ENCODE peak calls at places on chromosomes 1 and 21, in ten cellular contexts. W is endothelial cell of umbilical vein, T is stomach, O is suprapubic skin, X is sigmoid colon, R is SK-N-MC, D is breast epithelium, G is esophagus muscularis mucosa, V is SK-N-SH, M is transverse colon. Q is an unnamed sample.

GRCh38 chr1:5475572-5475971 is 516.7 kb downstream of the NPHP4 start:
- DNase-seq in R (no peak), T (no peak), D (no peak), O (no peak), W (no peak), G (no peak), X (no peak), M (no peak), V (no peak), Q (peak)

GRCh38 chr1:51175278-51175677 is 60.8 kb upstream of the RNF11 start:
- DNase-seq in W (no peak), D (no peak), O (no peak), X (no peak), M (no peak), V (no peak), R (no peak), T (no peak), G (no peak), Q (no peak)

GRCh38 chr1:206685749-206686485 is 1.2 kb downstream of the MAPKAPK2 start:
- DNase-seq in O (no peak), W (peak), M (peak), R (no peak), V (peak), G (no peak), T (peak), X (peak), D (peak), Q (peak)

GRCh38 chr1:30785181-30785580 is 27.6 kb upstream of the LAPTM5 start:
- DNase-seq in T (no peak), D (no peak), G (no peak), X (no peak), M (no peak), W (no peak), V (no peak), R (no peak), O (no peak), Q (no peak)

GRCh38 chr1:5658340-5659316 is 333.6 kb downstream of the NPHP4 start:
- DNase-seq in M (peak), X (peak), D (no peak), G (no peak), W (no peak), V (no peak), O (no peak), T (no peak), R (no peak), Q (no peak)

GRCh38 chr1:185531838-185532237 is 202.4 kb upstream of the HMCN1 start:
- DNase-seq in W (no peak), G (no peak), V (no peak), D (no peak), X (no peak), R (no peak), O (no peak), T (no peak), M (no peak), Q (no peak)

GRCh38 chr1:50750021-50750619 is 209.9 kb downstream of the FAF1 start:
- DNase-seq in G (no peak), O (no peak), T (no peak), X (no peak), W (peak), D (no peak), V (peak), R (peak), M (no peak), Q (no peak)

GRCh38 chr1:15153184-15153841 is at the start of gene TMEM51:
- DNase-seq in V (peak), M (peak), G (no peak), R (no peak), D (peak), T (peak), X (peak), W (peak), O (peak), Q (no peak)

GRCh38 chr1:206706298-206706791 is 21.6 kb downstream of the MAPKAPK2 start:
- DNase-seq in R (no peak), O (peak), D (no peak), W (no peak), T (no peak), G (no peak), M (no peak), V (no peak), X (peak), Q (no peak)

GRCh38 chr21:44760376-44760775 is 41.2 kb downstream of the UBE2G2 start:
- DNase-seq in M (no peak), R (no peak), X (no peak), D (no peak), W (no peak), O (no peak), V (no peak), G (no peak), T (peak), Q (no peak)

DNA sequence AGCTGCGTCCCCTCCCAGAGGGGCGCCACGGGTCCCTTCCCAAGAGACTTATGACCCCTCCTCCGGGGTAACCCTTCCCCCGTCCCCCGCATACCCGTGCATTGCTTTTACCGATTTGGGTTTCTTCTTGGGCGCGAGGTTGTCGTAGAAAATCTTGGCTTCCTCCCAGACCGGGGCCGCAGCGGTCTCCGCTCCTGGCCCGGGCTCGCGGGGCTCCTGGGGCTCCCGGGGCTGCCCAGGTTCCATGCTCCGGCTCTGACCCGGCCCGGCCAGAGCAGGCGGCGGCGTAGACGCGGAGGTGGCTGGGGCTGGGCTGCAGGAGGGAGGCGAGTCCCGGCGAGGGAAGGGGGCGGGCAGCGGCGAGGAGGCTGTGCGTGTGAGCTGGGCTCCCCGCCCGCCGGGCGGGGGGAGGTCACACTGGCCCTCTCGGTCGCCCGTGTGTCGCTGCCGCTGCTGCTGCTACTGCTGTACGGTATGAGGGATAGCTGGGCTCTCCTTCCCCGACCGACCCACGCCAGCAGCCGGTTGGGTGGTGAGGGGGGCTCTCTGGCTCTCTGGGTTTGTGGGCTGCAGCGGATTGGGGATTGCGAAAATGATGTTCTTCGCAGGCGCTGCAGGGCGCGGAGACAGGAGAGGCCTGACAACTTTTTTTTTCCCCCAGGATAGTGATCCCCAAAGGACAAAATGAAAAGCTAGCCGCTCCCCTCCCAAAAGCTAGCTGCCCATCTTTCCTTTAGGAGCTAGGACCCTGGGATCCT is at the start of gene NT5C1A:
- DNase-seq in W (no peak), T (peak), X (no peak), O (no peak), R (no peak), G (no peak), M (peak), V (peak), D (no peak), Q (no peak)
- H3K27ac ChIP-seq in W (no peak), T (no peak), X (no peak), O (no peak), R (no peak), G (no peak), M (no peak), V (peak), D (no peak), Q (no peak)

GRCh38 chr21:46662367-46662654 is 26.8 kb downstream of the PRMT2 start:
- DNase-seq in G (no peak), D (no peak), M (no peak), X (no peak), V (peak), T (no peak), W (no peak), O (no peak), R (no peak), Q (no peak)

GRCh38 chr21:46660505-46660904 is 25.0 kb downstream of the PRMT2 start:
- DNase-seq in V (no peak), D (no peak), X (no peak), T (no peak), M (no peak), R (no peak), G (no peak), W (no peak), O (no peak), Q (no peak)

GRCh38 chr21:46662765-46663500 is 27.5 kb downstream of the PRMT2 start:
- DNase-seq in W (no peak), X (no peak), T (no peak), G (no peak), R (no peak), O (no peak), V (no peak), D (no peak), M (no peak), Q (no peak)

GRCh38 chr21:46661627-46662366 is 26.3 kb downstream of the PRMT2 start:
- DNase-seq in M (no peak), T (no peak), D (no peak), W (no peak), V (peak), G (no peak), O (no peak), X (no peak), R (no peak), Q (no peak)

GRCh38 chr21:46661211-46661625 is 25.7 kb downstream of the PRMT2 start:
- DNase-seq in M (peak), O (no peak), T (peak), X (peak), D (no peak), G (no peak), R (no peak), V (peak), W (peak), Q (no peak)
- H3K4me3 ChIP-seq in M (peak), O (peak), T (peak), X (peak), D (peak), G (peak), R (peak), V (peak), W (no peak), Q (peak)

GRCh38 chr1:39395357-39395831 is 96.0 kb upstream of the BMP8A start:
- DNase-seq in M (no peak), G (no peak), T (no peak), D (no peak), R (no peak), W (peak), O (no peak), X (no peak), V (no peak), Q (no peak)
- TF ChIP-seq POLR2AphosphoS5 in M (no peak), G (no peak), T (no peak), D (no peak), R (no peak), W (no peak), O (no peak), X (no peak), V (peak), Q (no peak)

GRCh38 chr1:207886227-207886626 is 24.7 kb downstream of the CD34 start:
- DNase-seq in O (no peak), T (no peak), X (no peak), V (no peak), W (no peak), R (no peak), G (no peak), D (no peak), M (no peak), Q (no peak)

GRCh38 chr1:207890136-207890738 is 20.7 kb downstream of the CD34 start:
- DNase-seq in G (no peak), R (no peak), T (peak), O (peak), X (peak), V (no peak), D (peak), W (peak), M (peak), Q (peak)

GRCh38 chr1:207887542-207887941 is 23.4 kb downstream of the CD34 start:
- DNase-seq in M (no peak), D (no peak), O (no peak), T (no peak), X (no peak), V (no peak), R (no peak), G (no peak), W (no peak), Q (no peak)

GRCh38 chr1:207891148-207891547 is 19.8 kb downstream of the CD34 start:
- DNase-seq in D (no peak), V (no peak), T (peak), M (no peak), O (no peak), W (peak), R (no peak), G (no peak), X (no peak), Q (no peak)

DNA sequence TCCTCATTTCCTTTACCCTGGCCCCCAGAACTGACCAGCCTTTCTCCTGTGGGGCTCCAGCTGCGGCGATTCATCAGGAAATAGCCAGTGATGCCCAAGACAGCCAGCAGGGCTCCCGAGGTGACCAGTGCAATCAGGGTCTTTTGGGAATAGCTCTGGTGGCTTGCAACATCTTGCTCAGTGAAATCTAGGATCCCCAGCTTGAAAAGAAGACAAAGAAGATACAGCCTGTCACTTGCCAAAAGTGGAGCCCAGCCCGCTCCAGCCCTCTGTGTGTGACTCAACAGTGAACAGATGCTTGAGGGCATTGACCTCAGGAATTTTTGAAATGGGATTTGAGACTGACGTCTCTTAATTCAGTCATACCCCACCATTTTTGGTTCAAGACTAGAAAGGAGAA is 22.3 kb downstream of the CD34 start:
- DNase-seq in M (no peak), W (peak), V (no peak), D (no peak), R (no peak), G (no peak), O (peak), T (peak), X (peak), Q (no peak)
- H3K27ac ChIP-seq in M (peak), W (peak), V (no peak), D (peak), R (no peak), G (peak), O (peak), T (peak), X (peak), Q (peak)

DNA sequence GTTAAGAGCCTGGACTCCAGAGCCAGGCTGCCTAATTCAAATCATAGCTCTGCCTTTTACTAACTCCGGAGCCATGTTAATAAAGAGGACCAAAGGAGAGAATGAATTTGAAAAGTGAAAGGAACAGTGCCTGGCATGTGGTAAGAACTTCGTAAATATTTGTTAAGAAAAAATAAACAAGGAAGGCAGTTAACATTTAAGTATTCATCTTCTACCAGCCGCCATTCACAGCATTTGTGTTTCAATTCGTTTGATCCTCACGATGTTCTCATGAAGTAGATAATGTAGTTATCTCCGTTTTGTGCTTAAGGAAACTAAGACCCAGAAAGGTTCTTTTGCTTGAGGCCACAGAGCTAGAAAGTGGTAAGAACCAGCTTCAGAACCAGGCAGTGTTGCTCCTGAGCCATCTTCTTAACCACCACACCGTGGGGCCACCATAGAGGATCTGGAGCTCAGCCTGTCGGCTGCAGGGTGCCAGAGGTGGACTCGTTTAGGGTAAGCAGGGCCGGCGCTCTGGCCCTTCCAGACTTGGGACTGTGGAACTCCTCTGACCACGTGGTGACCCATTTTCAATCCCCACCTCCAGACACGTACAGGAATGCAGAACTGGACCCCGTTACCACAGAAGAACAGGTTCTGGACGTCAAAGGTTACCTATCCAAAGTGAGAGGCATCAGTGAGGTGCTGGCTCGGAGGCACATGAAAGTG is 11.9 kb downstream of the MFN2 start:
- DNase-seq in D (no peak), V (no peak), R (no peak), G (no peak), T (no peak), M (no peak), O (no peak), W (no peak), X (no peak), Q (no peak)
- H3K4me3 ChIP-seq in D (no peak), V (no peak), R (no peak), G (no peak), T (no peak), M (no peak), O (no peak), W (no peak), X (no peak), Q (no peak)

DNA sequence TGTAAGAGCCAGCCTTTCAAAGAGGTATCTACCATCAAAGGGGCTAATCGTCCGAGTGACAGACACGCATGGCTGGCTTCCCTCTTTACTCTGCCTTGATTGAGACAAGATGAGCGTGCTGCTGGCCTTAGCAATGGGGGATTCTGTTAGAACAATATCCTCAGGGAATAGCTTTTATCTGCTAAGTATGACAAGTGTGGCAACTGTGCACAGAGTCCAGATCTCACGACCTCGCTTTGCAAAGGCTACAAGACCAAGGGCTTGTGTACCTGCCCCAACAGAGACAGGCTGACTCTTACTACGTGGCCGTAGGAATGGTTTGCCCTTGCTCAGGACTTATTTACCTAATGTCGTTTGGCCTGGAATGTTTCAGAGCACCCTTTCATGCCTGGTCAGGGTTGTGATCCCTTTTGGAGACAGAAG is 417.1 kb downstream of the KIF26B start:
- DNase-seq in T (no peak), D (no peak), O (no peak), V (peak), G (no peak), W (no peak), X (no peak), M (no peak), R (no peak), Q (no peak)
- TF ChIP-seq POLR2AphosphoS5 in T (no peak), D (no peak), O (no peak), V (no peak), G (no peak), W (no peak), X (no peak), M (no peak), R (no peak), Q (no peak)

DNA sequence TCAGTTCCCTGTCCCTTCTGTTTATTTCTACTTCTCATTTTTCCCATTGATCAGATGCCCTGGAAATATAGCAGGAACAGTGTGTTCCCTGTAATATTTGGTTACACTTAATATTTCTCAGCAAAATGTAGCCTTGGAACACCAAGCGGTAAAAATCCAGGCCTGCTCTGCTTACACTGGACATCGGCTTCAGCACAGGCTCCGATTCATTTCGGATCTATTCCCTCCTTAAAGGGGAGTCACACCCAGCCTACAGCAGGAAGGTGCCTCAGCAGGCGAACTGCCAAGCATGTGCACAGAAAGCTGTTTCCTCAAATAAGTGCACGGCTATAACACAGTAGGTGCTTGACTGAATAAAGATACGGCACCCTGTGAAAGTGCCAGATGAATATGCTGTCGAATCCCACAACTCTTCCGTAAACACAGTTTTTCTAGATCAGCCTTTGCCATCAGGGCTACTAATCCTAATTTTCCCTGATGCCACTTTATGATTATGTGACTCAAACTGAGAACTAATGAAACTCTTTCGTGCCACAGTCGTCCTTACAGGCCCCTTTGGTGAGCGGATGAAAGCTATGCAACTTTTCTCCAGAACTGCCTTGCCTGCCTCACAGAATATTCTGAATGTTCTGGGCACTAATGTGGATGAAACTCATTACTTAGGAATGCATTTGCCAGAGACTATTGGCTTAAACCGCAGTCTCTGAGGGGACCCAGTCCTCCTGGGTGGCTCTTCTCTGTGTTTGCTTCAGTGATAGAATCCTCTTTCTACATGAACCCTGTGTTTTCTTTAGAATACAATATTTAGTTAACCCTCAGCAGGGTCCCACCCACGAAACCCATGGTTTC is 275.5 kb upstream of the RUNX1 start:
- DNase-seq in X (peak), V (no peak), G (peak), W (no peak), D (no peak), T (no peak), R (no peak), O (no peak), M (peak), Q (no peak)
- H3K27ac ChIP-seq in X (peak), V (peak), G (peak), W (no peak), D (no peak), T (peak), R (no peak), O (peak), M (peak), Q (no peak)

GRCh38 chr1:116139592-116140134 is 28.5 kb downstream of the MAB21L3 start:
- DNase-seq in X (no peak), D (no peak), M (no peak), O (no peak), G (peak), R (no peak), T (no peak), W (no peak), V (no peak), Q (no peak)

GRCh38 chr1:116134178-116134773 is 23.1 kb downstream of the MAB21L3 start:
- DNase-seq in D (no peak), T (no peak), O (no peak), X (no peak), V (no peak), R (no peak), W (no peak), M (no peak), G (peak), Q (no peak)

GRCh38 chr1:116133696-116134095 is 22.5 kb downstream of the MAB21L3 start:
- DNase-seq in O (no peak), R (no peak), W (no peak), X (no peak), M (no peak), T (no peak), V (no peak), G (no peak), D (no peak), Q (no peak)

GRCh38 chr1:116144151-116144550 is 33.0 kb downstream of the MAB21L3 start:
- DNase-seq in G (no peak), V (no peak), W (no peak), R (no peak), M (no peak), T (no peak), X (no peak), O (no peak), D (no peak), Q (no peak)

DNA sequence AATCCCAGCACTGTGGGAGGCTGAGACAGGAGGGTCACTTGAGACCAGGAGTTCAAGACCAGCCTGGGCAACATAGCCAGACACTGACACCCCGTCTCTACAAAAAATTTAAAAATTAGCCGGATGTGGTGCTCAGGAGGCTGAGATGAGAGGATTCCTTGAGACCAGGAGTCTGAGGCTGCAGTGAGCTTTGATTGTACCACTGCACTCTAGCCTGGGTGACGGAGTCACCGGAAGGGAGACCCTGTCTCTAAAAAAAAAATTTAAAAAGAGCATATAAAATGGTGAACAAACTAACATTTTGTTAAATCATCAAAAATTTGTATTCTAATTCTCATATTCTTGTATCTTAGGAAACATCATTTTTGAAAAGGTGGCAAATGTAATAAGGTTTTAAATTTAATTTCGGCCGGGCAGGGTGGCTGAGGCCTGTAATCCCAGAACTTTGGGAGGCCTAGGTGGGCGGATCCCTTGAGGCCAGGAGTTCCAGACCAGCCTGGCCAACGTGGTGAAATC is 27.1 kb downstream of the MAB21L3 start:
- DNase-seq in G (peak), M (no peak), R (no peak), T (no peak), O (no peak), V (no peak), W (no peak), X (no peak), D (no peak), Q (no peak)
- H3K4me3 ChIP-seq in G (no peak), M (no peak), R (no peak), T (no peak), O (no peak), V (no peak), W (no peak), X (no peak), D (no peak), Q (peak)